ENCODE peak calls at places on chromosomes 4 and X, in five cellular contexts. P is neural progenitor cell, Q is fibroblast of pulmonary artery, B is cardiac muscle cell, C is GM12864. I is an unnamed sample.

GRCh38 chr4:180973894-180974293 is 1269.3 kb upstream of the TENM3 start:
- DNase-seq in P (no peak), B (no peak), C (no peak), Q (no peak), I (no peak)

GRCh38 chrX:70508296-70508911 is 63.8 kb downstream of the DLG3 start:
- DNase-seq in C (no peak), Q (peak), B (no peak), P (peak), I (no peak)

GRCh38 chrX:41027388-41027787 is 57.9 kb upstream of the USP9X start:
- DNase-seq in C (no peak), Q (peak), B (peak), P (peak), I (no peak)

GRCh38 chr4:141711211-141711610 is 74.8 kb downstream of the IL15 start:
- DNase-seq in C (no peak), B (peak), Q (peak), P (peak), I (no peak)

GRCh38 chr4:140047017-140047640 is 106.9 kb downstream of the MAML3 start:
- DNase-seq in B (no peak), Q (peak), P (peak), C (no peak), I (no peak)

GRCh38 chr4:38615847-38616246 is 48.2 kb upstream of the KLF3 start:
- DNase-seq in P (no peak), Q (no peak), C (no peak), B (no peak), I (no peak)

GRCh38 chr4:9765091-9765490 is 16.3 kb upstream of the DRD5 start:
- DNase-seq in P (peak), B (peak), C (no peak), Q (peak), I (no peak)

GRCh38 chr4:161656525-161656924 is 507.3 kb downstream of the FSTL5 start:
- DNase-seq in C (no peak), Q (no peak), B (no peak), P (no peak), I (no peak)

GRCh38 chrX:21382715-21383114 is 8.5 kb downstream of the CNKSR2 start:
- DNase-seq in Q (peak), C (no peak), B (no peak), P (no peak), I (no peak)

GRCh38 chrX:77785400-77785745 is 643 bp downstream of the ATRX start:
- DNase-seq in P (peak), B (peak), C (no peak), Q (no peak), I (no peak)

GRCh38 chr4:42865572-42866189 is 26.8 kb upstream of the GRXCR1 start:
- DNase-seq in Q (peak), P (peak), B (peak), C (peak), I (peak)

GRCh38 chr4:180665994-180666818 is 1577.0 kb upstream of the TENM3 start:
- DNase-seq in Q (peak), P (peak), B (peak), C (no peak), I (peak)

GRCh38 chr4:90159193-90159592 is 32.0 kb downstream of the CCSER1 start:
- DNase-seq in B (no peak), P (no peak), C (no peak), Q (no peak), I (no peak)

GRCh38 chrX:56726609-56727008 is 2.4 kb upstream of the NBDY start:
- DNase-seq in C (no peak), B (peak), P (peak), Q (peak), I (no peak)

GRCh38 chr4:2798399-2799301 is 5.8 kb downstream of the SH3BP2 start:
- DNase-seq in B (no peak), C (no peak), P (peak), Q (peak), I (no peak)

GRCh38 chr4:78937837-78938236 is 1.4 kb downstream of the PAQR3 start:
- DNase-seq in C (no peak), B (no peak), Q (peak), P (no peak), I (no peak)

GRCh38 chr4:84482564-84483563 is 16.2 kb downstream of the NKX6-1 start:
- DNase-seq in B (peak), C (no peak), Q (peak), P (peak), I (no peak)

GRCh38 chr4:47840291-47840690 is 2.4 kb upstream of the CORIN start:
- DNase-seq in Q (no peak), B (no peak), P (no peak), C (no peak), I (no peak)

GRCh38 chr4:145909773-145910172 is 28.9 kb downstream of the ZNF827 start:
- DNase-seq in P (no peak), Q (no peak), B (no peak), C (no peak), I (no peak)

GRCh38 chr4:185966997-185967775 is 101.8 kb upstream of the TLR3 start:
- DNase-seq in B (no peak), C (no peak), Q (no peak), P (no peak), I (no peak)

GRCh38 chr4:113012776-113013175 is 36.7 kb upstream of the ANK2 start:
- DNase-seq in P (no peak), C (no peak), Q (no peak), B (peak), I (no peak)

GRCh38 chr4:108141213-108142045 is 27.3 kb downstream of the LEF1 start:
- DNase-seq in B (no peak), Q (no peak), P (no peak), C (no peak), I (no peak)

GRCh38 chrX:44596277-44596676 is 53.6 kb upstream of the FUNDC1 start:
- DNase-seq in B (no peak), P (no peak), C (peak), Q (no peak), I (no peak)

GRCh38 chr4:93791570-93792195 is 36.9 kb upstream of the ATOH1 start:
- DNase-seq in B (peak), Q (peak), C (peak), P (peak), I (peak)

GRCh38 chr4:83599183-83599582 is 63.3 kb downstream of the GPAT3 start:
- DNase-seq in B (peak), P (no peak), Q (peak), C (peak), I (no peak)

GRCh38 chr4:86387013-86387412 is 27.2 kb upstream of the MAPK10 start:
- DNase-seq in B (no peak), Q (no peak), P (no peak), C (no peak), I (no peak)

GRCh38 chr4:173531085-173531965 is 1.3 kb upstream of the HAND2 start:
- DNase-seq in C (no peak), P (peak), B (peak), Q (peak), I (no peak)

GRCh38 chr4:104490096-104490769 is 4.5 kb downstream of the CXXC4 start:
- DNase-seq in C (no peak), Q (no peak), B (peak), P (peak), I (no peak)

GRCh38 chrX:373641-374471 is 12.9 kb downstream of the PPP2R3B start:
- DNase-seq in B (peak), Q (peak), C (no peak), P (peak), I (peak)

DNA sequence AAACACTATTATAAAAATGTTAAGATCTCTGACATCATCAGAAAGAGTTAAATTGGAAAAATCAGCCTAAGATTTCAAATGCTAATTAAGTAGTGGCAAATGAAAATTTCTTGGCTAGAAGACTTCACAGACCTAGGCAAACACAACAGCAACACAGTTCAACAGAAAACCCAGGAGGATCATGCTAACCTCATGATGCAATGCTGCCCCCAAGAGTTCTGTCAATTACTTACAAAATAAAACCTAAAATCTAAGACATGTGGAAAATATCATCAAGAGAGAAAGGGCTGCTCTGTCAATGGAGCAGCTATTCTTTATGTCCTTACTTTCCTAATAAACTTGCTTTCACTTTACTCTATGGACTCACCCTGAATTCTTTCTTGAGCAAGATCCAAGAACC is 21.0 kb downstream of the S100G start:
- DNase-seq in C (no peak), P (peak), Q (peak), B (peak), I (no peak)
- TF ChIP-seq CTCF in C (no peak), P (peak), Q (peak), B (peak), I (peak)

DNA sequence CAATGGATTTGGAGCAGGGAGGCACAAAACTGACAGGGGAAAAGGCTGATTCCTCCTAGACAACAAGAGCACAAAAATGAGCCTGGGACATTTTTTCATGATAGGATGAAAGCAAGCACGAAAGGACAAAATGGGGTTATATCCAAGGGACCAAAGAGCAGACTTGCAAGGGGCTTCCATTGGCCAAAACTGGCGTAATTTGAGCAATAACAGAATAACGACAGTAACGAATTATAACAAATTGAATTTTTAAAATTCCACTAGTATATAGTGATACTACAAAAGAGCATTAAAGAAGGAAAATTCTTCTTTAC is 10.3 kb downstream of the SPP1 start:
- DNase-seq in C (no peak), B (no peak), P (no peak), Q (no peak), I (no peak)
- TF ChIP-seq CTCF in C (no peak), B (no peak), P (peak), Q (no peak), I (no peak)

GRCh38 chr4:13970349-13970748 is 342.8 kb upstream of the BOD1L1 start:
- DNase-seq in B (no peak), Q (peak), C (no peak), P (no peak), I (no peak)

GRCh38 chr4:13966241-13967195 is 339.0 kb upstream of the BOD1L1 start:
- DNase-seq in C (no peak), B (no peak), P (no peak), Q (peak), I (no peak)

GRCh38 chr4:13963601-13964000 is 336.1 kb upstream of the BOD1L1 start:
- DNase-seq in B (no peak), P (no peak), C (no peak), Q (peak), I (no peak)

DNA sequence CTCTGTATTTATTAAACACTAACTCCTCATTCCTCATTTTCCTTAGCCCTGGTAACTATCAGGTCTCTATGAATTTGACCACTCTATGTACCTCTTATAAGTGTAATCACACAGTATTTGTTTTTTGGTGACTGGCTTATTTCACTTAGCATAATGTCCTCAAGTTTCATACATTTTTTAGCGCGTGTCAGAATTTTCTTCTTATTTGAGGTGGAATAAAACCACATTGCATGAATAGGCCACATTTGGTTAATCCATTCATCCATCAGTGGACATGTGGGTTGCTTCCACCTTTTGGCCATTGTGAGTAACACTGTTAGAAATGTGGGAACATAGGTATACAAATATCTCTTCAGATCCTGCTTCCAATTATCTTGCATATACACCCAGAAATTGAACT is 341.2 kb upstream of the BOD1L1 start:
- DNase-seq in B (no peak), C (no peak), P (no peak), Q (no peak), I (no peak)
- TF ChIP-seq CTCF in B (no peak), C (no peak), P (no peak), Q (no peak), I (no peak)

GRCh38 chrX:15686818-15687685 is 22.4 kb upstream of the CLTRN start:
- DNase-seq in C (peak), P (peak), B (peak), Q (peak), I (peak)
- TF ChIP-seq CTCF in C (peak), P (peak), B (peak), Q (peak), I (peak)

GRCh38 chr4:95552942-95553550 is 4.3 kb upstream of the UNC5C start:
- DNase-seq in P (no peak), C (no peak), B (no peak), Q (no peak), I (no peak)
- TF ChIP-seq CTCF in P (no peak), C (no peak), B (no peak), Q (no peak), I (no peak)

DNA sequence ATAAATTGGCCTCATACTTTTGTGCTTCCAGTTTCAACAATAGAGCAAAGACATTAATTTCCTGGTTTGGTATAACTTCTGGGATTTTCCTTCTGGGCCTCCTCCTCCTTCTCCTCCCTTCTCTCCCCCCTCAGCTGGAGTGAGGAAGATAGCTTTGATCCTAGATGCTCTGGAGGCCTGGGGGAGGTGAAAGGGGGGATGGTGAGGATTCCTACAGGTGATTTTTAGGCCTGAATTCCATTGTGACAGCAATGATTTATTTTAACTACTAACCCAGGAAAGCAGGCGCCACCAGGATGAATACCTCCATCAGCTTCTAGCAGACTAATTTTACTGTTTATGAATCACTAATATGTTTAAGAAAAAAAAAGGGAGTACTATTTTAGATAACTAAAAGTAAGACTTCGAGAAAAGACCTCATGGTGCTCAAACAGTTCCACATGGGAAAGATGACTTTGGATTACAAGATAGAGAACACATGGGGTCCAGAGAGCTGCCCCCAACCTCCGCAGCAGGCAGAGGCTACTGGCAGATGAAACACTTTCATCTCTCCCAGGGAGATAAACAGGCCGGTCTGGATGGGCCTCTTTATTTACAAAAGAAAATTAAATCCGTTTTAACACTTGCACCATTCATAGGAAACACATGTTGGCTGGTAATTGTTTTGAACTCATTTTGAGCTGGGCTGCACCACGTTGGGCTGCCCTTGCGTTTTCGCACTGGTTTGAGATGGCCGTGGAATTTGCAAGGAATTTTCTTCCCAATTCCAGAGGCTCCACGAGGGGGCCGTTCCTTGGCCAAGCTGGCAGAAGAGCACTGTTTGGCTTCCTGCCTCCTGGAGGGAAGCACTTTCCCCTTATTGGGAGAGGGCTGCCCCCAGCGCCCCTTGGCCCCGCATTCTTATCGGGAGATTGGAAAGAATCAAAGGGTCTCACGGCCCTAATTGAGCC is 125.1 kb upstream of the STX18 start:
- DNase-seq in P (peak), C (no peak), B (peak), Q (peak), I (no peak)
- TF ChIP-seq CTCF in P (peak), C (no peak), B (no peak), Q (no peak), I (no peak)

DNA sequence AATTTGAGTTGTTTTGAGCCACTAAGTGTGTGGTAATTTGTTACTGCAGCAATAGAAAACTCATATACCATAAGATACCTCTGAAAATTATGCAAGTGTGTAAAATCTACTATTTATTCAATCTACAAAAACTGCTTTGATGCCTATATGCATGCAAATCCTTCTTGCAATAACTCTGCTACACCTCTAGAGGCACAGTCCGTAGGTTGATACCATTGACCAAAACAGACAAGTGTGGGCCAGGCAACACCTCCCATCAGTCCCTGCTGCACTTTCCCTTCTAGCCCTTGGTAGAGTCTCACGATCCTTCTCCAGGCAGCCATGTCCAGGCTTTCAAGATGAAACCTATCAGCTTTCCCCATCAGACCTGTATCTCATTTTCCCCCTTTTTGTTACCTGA is 48.8 kb upstream of the FAM9A start:
- DNase-seq in B (no peak), P (no peak), C (no peak), Q (no peak), I (no peak)
- TF ChIP-seq CTCF in B (peak), P (peak), C (peak), Q (peak), I (no peak)